ENCODE peak calls at places on chromosomes 4 and X, in six cellular contexts. H is GM23338, D is heart left ventricle, I is psoas muscle, G is ascending aorta, P is OCI-LY7. S is an unnamed sample. For H3K4me1, the result is how much of the 10 kb centered on the place peaks cover.

GRCh38 chr4:96593422-96593821 is 753.5 kb downstream of the PDHA2 start:
- DNase-seq in D (no peak), I (no peak), H (no peak), G (no peak), P (no peak), S (no peak)

GRCh38 chr4:122584517-122584916 is 36.3 kb downstream of the IL21 start:
- DNase-seq in P (no peak), D (no peak), H (no peak), I (no peak), G (no peak), S (no peak)

GRCh38 chr4:145511913-145512522 is 30.4 kb downstream of the SMAD1 start:
- DNase-seq in P (peak), H (no peak), I (no peak), G (no peak), D (no peak), S (no peak)

GRCh38 chr4:6696611-6697010 is 2.9 kb downstream of the S100P start:
- DNase-seq in G (no peak), D (no peak), P (no peak), H (no peak), I (no peak), S (no peak)

GRCh38 chrX:85223359-85223758 is 20.2 kb downstream of the SATL1 start:
- DNase-seq in P (no peak), H (no peak), G (no peak), D (no peak), I (no peak), S (no peak)

GRCh38 chrX:41981481-41982013 is 58.2 kb upstream of the CASK start:
- DNase-seq in H (no peak), P (no peak), D (no peak), I (no peak), G (no peak), S (no peak)

GRCh38 chr4:114598191-114599121 is at the start of gene UGT8:
- DNase-seq in H (peak), I (peak), P (peak), D (no peak), G (peak), S (no peak)

GRCh38 chrX:14356401-14356800 is 172.9 kb upstream of the GLRA2 start:
- DNase-seq in H (no peak), I (no peak), D (no peak), P (no peak), G (no peak), S (no peak)

GRCh38 chr4:140099993-140100392 is 54.0 kb downstream of the MAML3 start:
- DNase-seq in P (no peak), H (no peak), D (peak), G (peak), I (peak), S (peak)

GRCh38 chr4:102612824-102613366 is 111.7 kb downstream of the NFKB1 start:
- DNase-seq in P (no peak), G (no peak), H (no peak), D (no peak), I (no peak), S (no peak)
- H3K4me1 ChIP-seq in P (under half), G (under half), H (under half), D (under half), I (under half), S (under half)

GRCh38 chrX:136542281-136542680 is 10.3 kb downstream of the VGLL1 start:
- DNase-seq in I (no peak), D (no peak), G (no peak), P (no peak), H (no peak), S (no peak)

GRCh38 chrX:136541294-136541693 is 9.3 kb downstream of the VGLL1 start:
- DNase-seq in D (no peak), I (no peak), G (no peak), P (no peak), H (no peak), S (no peak)

GRCh38 chrX:136538811-136539210 is 6.8 kb downstream of the VGLL1 start:
- DNase-seq in G (no peak), I (no peak), D (no peak), P (no peak), H (no peak), S (no peak)

DNA sequence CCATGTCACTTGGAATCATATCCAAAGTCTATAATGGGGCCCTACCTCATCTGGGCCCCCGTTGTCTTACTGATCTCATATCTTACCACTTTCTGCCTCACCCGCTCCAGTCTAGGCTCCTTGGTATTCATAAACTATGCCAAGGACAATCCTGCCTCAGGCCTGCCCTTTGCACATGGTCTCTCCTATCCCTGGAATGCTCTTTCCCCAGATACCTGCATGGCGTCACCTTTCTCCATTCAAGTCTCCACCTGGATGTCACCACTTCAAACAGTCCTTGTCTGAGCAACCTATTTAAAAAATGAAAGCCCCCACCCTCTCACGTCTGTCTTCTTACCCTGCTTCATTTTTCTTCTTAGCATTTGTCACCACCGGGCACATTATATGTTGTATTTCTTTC is 8.2 kb downstream of the VGLL1 start:
- DNase-seq in I (no peak), H (no peak), G (no peak), P (no peak), D (no peak), S (no peak)
- H3K27ac ChIP-seq in I (no peak), H (no peak), G (no peak), P (no peak), D (no peak), S (no peak)

GRCh38 chr4:168679397-168680176 is 182.7 kb downstream of the PALLD start:
- DNase-seq in G (no peak), P (no peak), H (no peak), D (no peak), I (no peak), S (no peak)
- H3K4me1 ChIP-seq in G (under half), P (under half), H (under half), D (under half), I (under half), S (under half)

DNA sequence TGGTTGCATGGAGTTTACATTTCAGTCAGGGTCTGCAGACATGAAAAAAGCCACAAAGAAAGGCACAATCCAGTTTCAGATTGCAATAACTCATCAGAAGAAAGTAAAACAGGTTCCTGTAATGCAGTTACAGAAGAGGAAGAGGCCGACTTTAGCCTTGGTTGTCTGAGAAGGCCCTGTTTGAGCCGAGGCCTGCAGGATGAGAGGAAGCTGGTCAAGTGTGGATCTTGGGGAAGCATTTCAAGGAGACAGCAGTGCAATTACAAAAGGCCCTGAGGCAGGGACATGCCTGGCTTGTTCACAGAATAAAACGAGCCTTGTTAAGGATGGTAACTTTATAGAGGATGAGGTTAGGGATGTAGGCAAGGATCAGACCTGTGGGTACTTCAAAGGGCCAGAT is 62.4 kb downstream of the AFF2 start:
- DNase-seq in I (no peak), H (no peak), D (no peak), P (peak), G (no peak), S (no peak)
- H3K27ac ChIP-seq in I (no peak), H (no peak), D (no peak), P (peak), G (no peak), S (no peak)

GRCh38 chr4:183195534-183195933 is 96.5 kb downstream of the WWC2 start:
- DNase-seq in G (no peak), H (no peak), P (no peak), D (no peak), I (no peak), S (no peak)
- H3K4me1 ChIP-seq in G (under half), H (under half), P (under half), D (under half), I (under half), S (under half)

GRCh38 chrX:30150196-30150895 is 65.0 kb upstream of the MAGEB2 start:
- DNase-seq in D (no peak), P (no peak), G (no peak), H (no peak), I (no peak), S (no peak)
- H3K27ac ChIP-seq in D (no peak), P (no peak), G (no peak), H (no peak), I (no peak), S (no peak)

GRCh38 chr4:77151246-77151645 is 5.8 kb upstream of the CCNG2 start:
- DNase-seq in G (no peak), I (no peak), H (no peak), P (no peak), D (no peak), S (no peak)
- H3K4me1 ChIP-seq in G (under half), I (under half), H (under half), P (half or more), D (under half), S (under half)

S was measured in tibial nerve.